ENCODE peak calls at places on chromosomes 6 and 20, in five cellular contexts. Y, R, S, F and B are unnamed samples.

GRCh38 chr6:82298012-82298411 is 50.5 kb upstream of the IBTK start:
- DNase-seq in Y (no peak), S (no peak), R (no peak), F (no peak), B (no peak)

GRCh38 chr6:12147557-12148316 is 135.6 kb downstream of the HIVEP1 start:
- DNase-seq in R (no peak), S (no peak), Y (no peak), F (no peak), B (no peak)

GRCh38 chr20:3248167-3248992 is 9.4 kb upstream of the SLC4A11 start:
- DNase-seq in F (peak; percentile 12), S (peak; percentile 30), Y (no peak), R (peak; percentile 34), B (no peak)

GRCh38 chr6:166691199-166691598 is 64.1 kb upstream of the RPS6KA2 start:
- DNase-seq in F (no peak), R (no peak), Y (no peak), S (peak; percentile 64), B (no peak)

GRCh38 chr20:49590163-49591017 is 22.5 kb upstream of the PTGIS start:
- DNase-seq in S (no peak), R (no peak), F (no peak), Y (no peak), B (no peak)

GRCh38 chr20:24816907-24817306 is 132.2 kb upstream of the CST7 start:
- DNase-seq in S (no peak), F (no peak), R (no peak), Y (no peak), B (no peak)

GRCh38 chr6:101921829-101922450 is 528.4 kb downstream of the GRIK2 start:
- DNase-seq in Y (no peak), R (no peak), S (no peak), F (no peak), B (no peak)

GRCh38 chr6:49409951-49410542 is 53.0 kb downstream of the MMUT start:
- DNase-seq in F (peak; percentile 60), Y (no peak), R (peak; percentile 79), S (peak; percentile 32), B (no peak)

GRCh38 chr20:701401-702129 is 26.0 kb upstream of the SCRT2 start:
- DNase-seq in F (no peak), Y (no peak), S (no peak), R (no peak), B (no peak)

GRCh38 chr6:12851123-12851695 is 134.6 kb downstream of the PHACTR1 start:
- DNase-seq in R (no peak), F (no peak), Y (peak; percentile 10), S (no peak), B (no peak)

GRCh38 chr6:24646771-24647170 is 780 bp upstream of the KIAA0319 start:
- DNase-seq in S (no peak), Y (no peak), R (no peak), F (no peak), B (no peak)

GRCh38 chr6:166515072-166515810 is 71.2 kb downstream of the RAMACL start:
- DNase-seq in F (peak; percentile 57), R (no peak), Y (no peak), S (no peak), B (no peak)

GRCh38 chr20:60872224-60872623 is 379.8 kb upstream of the CDH4 start:
- DNase-seq in Y (no peak), S (no peak), F (no peak), R (no peak), B (no peak)

GRCh38 chr6:41194386-41194785 is 6.6 kb downstream of the TREML2 start:
- DNase-seq in F (no peak), S (no peak), R (no peak), Y (peak; percentile 89), B (no peak)

GRCh38 chr6:797479-798077 is 104.6 kb upstream of the EXOC2 start:
- DNase-seq in F (peak; percentile 44), Y (peak; percentile 90), S (no peak), R (peak; percentile 55), B (no peak)